ENCODE peak calls at places on chromosomes 13 and 19, in six cellular contexts. Z, B, J, T, F and M are unnamed samples.

GRCh38 chr19:10209305-10209704 is 14.6 kb upstream of the DNMT1 start:
- DNase-seq in Z (no peak), B (no peak), J (no peak), T (no peak), F (peak), M (no peak)

GRCh38 chr19:3095375-3096191 is 1.4 kb downstream of the GNA11 start:
- DNase-seq in Z (no peak), B (no peak), J (peak), T (no peak), F (no peak), M (peak)

GRCh38 chr19:55563261-55563690 is 17.4 kb downstream of the ZNF579 start:
- DNase-seq in Z (no peak), B (no peak), J (no peak), T (no peak), F (no peak), M (no peak)

GRCh38 chr19:4061683-4062575 is 4.8 kb downstream of the ZBTB7A start:
- DNase-seq in Z (no peak), B (no peak), J (peak), T (no peak), F (no peak), M (no peak)

GRCh38 chr19:54477650-54478049 is 4.6 kb upstream of the CDC42EP5 start:
- DNase-seq in Z (no peak), B (no peak), J (no peak), T (no peak), F (no peak), M (no peak)

GRCh38 chr13:24135674-24136300 is 24.7 kb upstream of the SPATA13 start:
- DNase-seq in Z (no peak), B (no peak), J (no peak), T (no peak), F (peak), M (no peak)

GRCh38 chr19:3479819-3480215 is 508 bp downstream of the SMIM24 start:
- DNase-seq in Z (no peak), B (no peak), J (no peak), T (no peak), F (no peak), M (peak)

GRCh38 chr13:39196957-39197644 is 158.8 kb downstream of the NHLRC3 start:
- DNase-seq in Z (no peak), B (no peak), J (no peak), T (no peak), F (no peak), M (no peak)

GRCh38 chr13:44165895-44166496 is 207.6 kb upstream of the SERP2 start:
- DNase-seq in Z (no peak), B (no peak), J (no peak), T (no peak), F (no peak), M (no peak)

GRCh38 chr13:48640767-48641166 is 13.0 kb upstream of the CYSLTR2 start:
- DNase-seq in Z (no peak), B (no peak), J (no peak), T (no peak), F (no peak), M (no peak)

GRCh38 chr13:66673401-66673800 is 556.7 kb downstream of the PCDH9 start:
- DNase-seq in Z (no peak), B (no peak), J (no peak), T (peak), F (peak), M (no peak)
- H3K27ac ChIP-seq in Z (no peak), B (no peak), J (no peak), T (no peak), F (peak), M (no peak)

DNA sequence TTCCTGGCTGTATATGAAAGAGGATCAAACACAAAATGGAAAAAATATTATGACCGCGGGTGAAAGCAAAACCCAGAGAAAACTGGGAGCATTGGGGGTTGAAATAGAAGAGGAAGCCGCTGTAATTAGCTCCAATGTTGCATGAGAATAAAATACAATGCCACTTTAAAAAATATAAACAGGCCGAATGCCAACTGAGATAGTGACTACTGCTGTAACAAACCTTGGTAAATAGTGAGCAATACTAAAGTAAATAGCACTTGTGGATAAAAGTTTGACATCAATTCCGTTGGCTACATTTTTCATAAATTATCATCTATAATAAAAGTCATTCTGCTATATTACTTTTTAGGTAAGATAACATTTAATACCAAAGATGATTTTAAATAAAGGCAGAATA is 395.8 kb upstream of the MIR17HG start:
- DNase-seq in Z (no peak), B (no peak), J (no peak), T (no peak), F (no peak), M (no peak)
- H3K27ac ChIP-seq in Z (no peak), B (no peak), J (no peak), T (no peak), F (no peak), M (no peak)

GRCh38 chr13:110228936-110229904 is 77.7 kb downstream of the COL4A1 start:
- DNase-seq in Z (no peak), B (no peak), J (no peak), T (no peak), F (peak), M (no peak)
- H3K27ac ChIP-seq in Z (no peak), B (no peak), J (peak), T (no peak), F (peak), M (no peak)

GRCh38 chr19:13881231-13881691 is 4.3 kb downstream of the NANOS3 start:
- DNase-seq in Z (no peak), B (no peak), J (no peak), T (no peak), F (no peak), M (peak)
- H3K27ac ChIP-seq in Z (no peak), B (peak), J (peak), T (peak), F (no peak), M (peak)

GRCh38 chr19:1237754-1238372 is at the start of gene CBARP:
- DNase-seq in Z (no peak), B (no peak), J (no peak), T (no peak), F (no peak), M (peak)

GRCh38 chr19:1235625-1236538 is 1.9 kb downstream of the CBARP start:
- DNase-seq in Z (no peak), B (no peak), J (no peak), T (no peak), F (no peak), M (no peak)

GRCh38 chr19:1236566-1236965 is 1.2 kb downstream of the CBARP start:
- DNase-seq in Z (no peak), B (no peak), J (no peak), T (no peak), F (no peak), M (no peak)

GRCh38 chr19:1238373-1239303 is 833 bp upstream of the CBARP start:
- DNase-seq in Z (no peak), B (no peak), J (no peak), T (no peak), F (no peak), M (peak)

GRCh38 chr19:1237027-1237659 is 662 bp downstream of the CBARP start:
- DNase-seq in Z (no peak), B (no peak), J (no peak), T (no peak), F (no peak), M (peak)
- H3K27ac ChIP-seq in Z (no peak), B (peak), J (no peak), T (peak), F (no peak), M (peak)

GRCh38 chr19:40417714-40417996 is 4.5 kb upstream of the PRX start:
- DNase-seq in Z (no peak), B (no peak), J (no peak), T (no peak), F (no peak), M (no peak)

GRCh38 chr19:40414536-40415535 is 1.7 kb upstream of the PRX start:
- DNase-seq in Z (no peak), B (no peak), J (no peak), T (no peak), F (no peak), M (peak)

GRCh38 chr19:40418040-40418439 is 4.9 kb upstream of the PRX start:
- DNase-seq in Z (no peak), B (no peak), J (no peak), T (no peak), F (no peak), M (no peak)

GRCh38 chr19:40416918-40417713 is 3.9 kb upstream of the PRX start:
- DNase-seq in Z (no peak), B (no peak), J (peak), T (no peak), F (no peak), M (peak)

GRCh38 chr19:40415799-40416198 is 2.6 kb upstream of the PRX start:
- DNase-seq in Z (no peak), B (no peak), J (no peak), T (no peak), F (no peak), M (no peak)
- H3K27ac ChIP-seq in Z (no peak), B (no peak), J (no peak), T (no peak), F (no peak), M (no peak)